ENCODE peak calls at places on chromosomes 13 and 19, in five cellular contexts. One of them, this sample, is unnamed.

GRCh38 chr19:3367572-3368440 is 1.4 kb downstream of the NFIC start:
- DNase-seq in spleen: no peak
- DNase-seq in breast epithelium: no peak
- DNase-seq in upper lobe of left lung: no peak
- DNase-seq in H1: no peak
- DNase-seq in this sample: no peak

GRCh38 chr19:6392219-6393073 is 518 bp downstream of the GTF2F1 start:
- DNase-seq in H1: no peak
- DNase-seq in spleen: no peak
- DNase-seq in breast epithelium: no peak
- DNase-seq in upper lobe of left lung: no peak
- DNase-seq in this sample: no peak

GRCh38 chr13:94030415-94031119 is 448.9 kb downstream of the DCT start:
- DNase-seq in H1: no peak
- DNase-seq in spleen: no peak
- DNase-seq in breast epithelium: no peak
- DNase-seq in upper lobe of left lung: peak
- DNase-seq in this sample: no peak

GRCh38 chr19:49017041-49017665 is at the start of gene LHB:
- DNase-seq in spleen: no peak
- DNase-seq in breast epithelium: no peak
- DNase-seq in upper lobe of left lung: peak
- DNase-seq in H1: no peak
- DNase-seq in this sample: no peak

GRCh38 chr13:112254900-112255299 is 121.3 kb upstream of the SPACA7 start:
- DNase-seq in breast epithelium: no peak
- DNase-seq in upper lobe of left lung: no peak
- DNase-seq in H1: no peak
- DNase-seq in spleen: no peak
- DNase-seq in this sample: no peak

GRCh38 chr13:100098445-100099116 is 9.7 kb downstream of the PCCA start:
- DNase-seq in breast epithelium: no peak
- DNase-seq in upper lobe of left lung: no peak
- DNase-seq in spleen: no peak
- DNase-seq in H1: no peak
- DNase-seq in this sample: no peak

GRCh38 chr13:77489566-77490337 is 45.8 kb upstream of the SCEL start:
- DNase-seq in upper lobe of left lung: no peak
- DNase-seq in H1: no peak
- DNase-seq in spleen: no peak
- DNase-seq in breast epithelium: no peak
- DNase-seq in this sample: no peak

GRCh38 chr13:52387721-52388120 is 18.3 kb downstream of the THSD1 start:
- DNase-seq in upper lobe of left lung: no peak
- DNase-seq in breast epithelium: no peak
- DNase-seq in spleen: no peak
- DNase-seq in H1: no peak
- DNase-seq in this sample: no peak

GRCh38 chr13:63124863-63125262 is 1709.2 kb upstream of the PCDH20 start:
- DNase-seq in upper lobe of left lung: no peak
- DNase-seq in H1: no peak
- DNase-seq in spleen: no peak
- DNase-seq in breast epithelium: no peak
- DNase-seq in this sample: no peak

GRCh38 chr13:98393873-98394272 is 183.0 kb downstream of the STK24 start:
- DNase-seq in breast epithelium: no peak
- DNase-seq in spleen: no peak
- DNase-seq in H1: no peak
- DNase-seq in upper lobe of left lung: no peak
- DNase-seq in this sample: no peak

GRCh38 chr19:58330458-58330857 is 3.7 kb downstream of the ZSCAN22 start:
- DNase-seq in spleen: no peak
- DNase-seq in upper lobe of left lung: no peak
- DNase-seq in breast epithelium: no peak
- DNase-seq in H1: no peak
- DNase-seq in this sample: no peak

GRCh38 chr19:46353730-46354528 is 7.0 kb downstream of the PPP5C start:
- DNase-seq in breast epithelium: no peak
- DNase-seq in H1: no peak
- DNase-seq in upper lobe of left lung: no peak
- DNase-seq in spleen: no peak
- DNase-seq in this sample: no peak

GRCh38 chr13:74869846-74870245 is 612.1 kb downstream of the TBC1D4 start:
- DNase-seq in spleen: no peak
- DNase-seq in breast epithelium: no peak
- DNase-seq in upper lobe of left lung: no peak
- DNase-seq in H1: no peak
- DNase-seq in this sample: no peak

GRCh38 chr19:13024126-13024957 is 29.1 kb downstream of the NFIX start:
- DNase-seq in H1: no peak
- DNase-seq in spleen: no peak
- DNase-seq in breast epithelium: no peak
- DNase-seq in upper lobe of left lung: peak
- DNase-seq in this sample: no peak

GRCh38 chr13:23461544-23461943 is 28.0 kb upstream of the SACS start:
- DNase-seq in spleen: no peak
- DNase-seq in upper lobe of left lung: no peak
- DNase-seq in H1: no peak
- DNase-seq in breast epithelium: no peak
- DNase-seq in this sample: no peak

GRCh38 chr13:95643814-95644598 is 500 bp downstream of the DZIP1 start:
- DNase-seq in breast epithelium: no peak
- DNase-seq in upper lobe of left lung: peak
- DNase-seq in spleen: peak
- DNase-seq in H1: no peak
- DNase-seq in this sample: peak

GRCh38 chr13:101346942-101347728 is 69.2 kb downstream of the NALCN start:
- DNase-seq in breast epithelium: no peak
- DNase-seq in upper lobe of left lung: no peak
- DNase-seq in spleen: no peak
- DNase-seq in H1: no peak
- DNase-seq in this sample: no peak

DNA sequence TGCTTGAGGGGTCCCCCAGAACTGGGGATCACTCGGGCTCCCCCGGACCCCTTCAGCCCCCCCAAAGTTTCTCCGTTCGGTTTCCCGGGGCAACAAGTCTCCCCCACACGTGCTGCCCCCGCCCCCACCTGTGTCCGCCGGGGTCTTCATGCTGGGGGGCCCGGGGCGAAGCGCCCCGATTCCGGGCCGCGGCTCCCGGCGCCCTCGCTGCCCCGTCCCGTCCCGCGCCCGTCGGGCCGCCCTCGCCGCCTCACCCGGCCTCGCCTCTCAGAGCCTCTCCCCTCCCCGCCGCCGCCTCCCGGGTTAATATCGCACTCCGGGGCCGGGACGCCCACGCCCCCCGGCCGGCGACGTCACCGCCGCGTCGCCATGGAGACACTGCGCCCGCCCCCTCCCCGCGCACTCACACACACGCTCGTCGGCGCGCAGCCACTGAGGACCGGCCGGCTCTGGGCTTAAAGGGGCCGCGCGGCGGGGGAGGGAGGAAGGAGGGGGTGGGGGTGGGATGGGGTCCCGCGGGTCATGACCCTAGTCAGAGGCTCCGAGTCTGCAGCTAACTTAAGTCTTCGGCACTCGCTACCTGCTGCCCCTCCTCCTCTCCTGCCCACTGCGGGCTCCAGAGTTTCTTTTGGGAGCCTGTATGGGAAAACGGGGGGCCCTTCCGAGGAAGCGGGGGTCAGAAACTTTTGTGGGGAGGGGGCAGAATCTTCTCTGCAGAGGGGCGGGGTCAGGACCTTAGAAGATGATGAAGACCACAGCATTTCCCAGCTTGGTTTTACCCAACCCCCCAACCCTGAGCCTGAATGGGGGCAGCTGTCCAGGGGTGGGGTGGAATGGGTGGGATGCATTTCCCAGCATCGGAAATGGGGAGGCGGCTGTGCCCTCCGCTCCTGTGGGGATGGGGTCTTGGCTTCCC is at the start of gene ERF:
- DNase-seq in spleen: peak
- DNase-seq in breast epithelium: peak
- DNase-seq in H1: no peak
- DNase-seq in upper lobe of left lung: peak
- DNase-seq in this sample: peak
- TF ChIP-seq POLR2AphosphoS5 in spleen: peak
- TF ChIP-seq POLR2AphosphoS5 in breast epithelium: peak
- TF ChIP-seq POLR2AphosphoS5 in H1: peak
- TF ChIP-seq POLR2AphosphoS5 in upper lobe of left lung: peak
- TF ChIP-seq POLR2AphosphoS5 in this sample: peak

GRCh38 chr19:1267441-1268391 is 1.4 kb upstream of the CIRBP start:
- DNase-seq in breast epithelium: no peak
- DNase-seq in upper lobe of left lung: peak
- DNase-seq in spleen: peak
- DNase-seq in H1: no peak
- DNase-seq in this sample: peak
- H3K27ac ChIP-seq in breast epithelium: peak
- H3K27ac ChIP-seq in upper lobe of left lung: peak
- H3K27ac ChIP-seq in spleen: peak
- H3K27ac ChIP-seq in H1: no peak
- H3K27ac ChIP-seq in this sample: peak

DNA sequence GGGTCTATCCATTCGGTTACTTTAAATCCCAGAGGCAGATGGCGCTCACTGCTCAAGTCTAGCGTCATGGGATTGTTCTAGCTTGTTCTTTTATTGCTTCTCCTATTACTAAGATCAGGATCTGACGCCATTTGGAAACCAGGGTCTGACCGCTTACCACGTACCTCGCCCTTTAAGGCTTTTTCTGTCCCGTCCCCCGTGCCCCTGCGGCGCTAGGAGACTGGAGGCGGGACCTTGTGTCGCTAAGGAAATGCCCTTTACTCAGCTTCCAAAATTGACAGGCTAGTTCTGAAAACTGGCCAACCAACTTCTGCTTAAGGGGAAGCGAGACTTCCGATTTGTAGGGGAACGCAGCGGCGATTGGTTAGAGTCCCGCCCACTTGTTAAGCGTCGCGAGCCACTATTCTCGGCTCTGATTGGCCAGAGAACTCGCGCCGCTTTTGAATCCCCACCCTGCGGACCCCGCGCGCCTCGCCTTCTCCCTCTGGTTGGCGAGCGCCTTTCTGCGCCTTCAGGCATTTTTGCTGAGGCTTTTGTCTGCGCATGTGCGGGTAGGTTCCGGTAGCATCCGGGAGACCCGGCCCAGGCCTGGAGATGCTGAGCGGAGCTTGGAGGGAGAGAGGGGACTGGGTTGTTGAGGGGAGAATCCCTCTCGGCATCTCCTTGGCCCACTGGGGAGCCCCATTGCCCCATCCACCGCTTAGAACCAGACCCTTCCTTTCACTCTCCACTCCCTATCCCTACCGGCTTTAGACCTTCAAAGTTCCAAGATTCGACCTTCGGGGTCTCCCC is 3.9 kb upstream of the C19orf84 start:
- DNase-seq in upper lobe of left lung: peak
- DNase-seq in breast epithelium: peak
- DNase-seq in H1: peak
- DNase-seq in spleen: peak
- DNase-seq in this sample: peak
- TF ChIP-seq POLR2AphosphoS5 in upper lobe of left lung: peak
- TF ChIP-seq POLR2AphosphoS5 in breast epithelium: peak
- TF ChIP-seq POLR2AphosphoS5 in H1: peak
- TF ChIP-seq POLR2AphosphoS5 in spleen: peak
- TF ChIP-seq POLR2AphosphoS5 in this sample: peak

DNA sequence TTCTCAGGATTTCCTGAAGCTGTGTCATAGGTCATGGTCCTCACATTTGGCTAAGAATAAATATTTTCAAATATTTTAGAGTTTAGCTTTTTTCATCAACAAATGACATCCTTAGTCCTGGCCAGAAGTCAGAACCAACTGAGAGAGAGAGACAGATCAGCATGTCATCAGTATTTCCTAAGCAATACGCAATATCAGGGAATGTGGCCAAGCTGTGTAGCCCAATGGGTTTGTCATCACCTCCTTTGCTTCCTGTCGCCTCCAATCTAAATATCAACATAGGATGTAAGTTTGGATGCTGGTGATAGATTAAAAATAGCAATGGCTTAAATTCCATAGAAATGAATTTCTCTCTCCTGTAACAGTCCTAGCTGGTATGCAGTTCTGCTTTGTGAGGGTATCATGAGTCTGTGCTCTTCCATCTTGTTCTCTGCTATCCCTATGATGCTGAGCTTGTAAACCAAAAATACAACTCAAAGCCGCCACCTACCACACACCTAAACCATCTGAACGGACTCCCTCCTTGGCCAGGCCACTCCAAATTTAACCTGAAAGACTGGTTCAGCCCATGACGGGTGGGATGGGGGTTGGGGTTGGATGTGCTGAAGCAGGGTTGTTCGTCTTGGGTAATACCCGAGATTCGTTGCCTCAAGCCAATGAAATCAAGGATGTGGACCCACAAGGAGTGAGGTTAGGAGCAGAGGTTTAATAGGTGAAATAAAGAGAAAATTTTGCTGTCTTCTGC is 10.0 kb upstream of the IGSF23 start:
- DNase-seq in H1: no peak
- DNase-seq in spleen: no peak
- DNase-seq in upper lobe of left lung: no peak
- DNase-seq in breast epithelium: no peak
- DNase-seq in this sample: no peak
- H3K27ac ChIP-seq in H1: no peak
- H3K27ac ChIP-seq in spleen: no peak
- H3K27ac ChIP-seq in upper lobe of left lung: peak
- H3K27ac ChIP-seq in breast epithelium: no peak
- H3K27ac ChIP-seq in this sample: no peak

DNA sequence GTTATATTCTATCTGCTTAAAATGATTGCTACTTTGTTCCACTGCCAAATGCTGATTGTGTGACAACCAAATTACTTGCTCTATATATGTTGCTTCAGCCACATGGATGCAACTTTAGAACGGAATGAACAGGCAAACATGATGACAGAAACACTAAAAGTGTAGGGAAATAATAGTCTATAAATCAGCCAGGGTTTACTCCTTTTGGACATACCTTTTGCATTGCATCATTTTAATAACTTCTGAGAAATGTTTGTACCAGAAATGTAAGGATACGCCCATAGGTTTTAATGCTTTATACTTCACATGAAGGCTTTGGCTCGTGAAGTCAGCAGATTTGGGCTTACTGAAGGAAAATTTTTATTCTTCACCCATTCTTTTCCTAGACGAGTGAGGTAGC is 141.0 kb downstream of the POSTN start:
- DNase-seq in upper lobe of left lung: no peak
- DNase-seq in spleen: no peak
- DNase-seq in H1: no peak
- DNase-seq in breast epithelium: no peak
- DNase-seq in this sample: no peak
- TF ChIP-seq POLR2AphosphoS5 in upper lobe of left lung: no peak
- TF ChIP-seq POLR2AphosphoS5 in spleen: no peak
- TF ChIP-seq POLR2AphosphoS5 in H1: no peak
- TF ChIP-seq POLR2AphosphoS5 in breast epithelium: no peak
- TF ChIP-seq POLR2AphosphoS5 in this sample: no peak

GRCh38 chr13:79530270-79530669 is 49.3 kb downstream of the NDFIP2 start:
- DNase-seq in spleen: no peak
- DNase-seq in upper lobe of left lung: no peak
- DNase-seq in H1: no peak
- DNase-seq in breast epithelium: no peak
- DNase-seq in this sample: no peak
- H3K27ac ChIP-seq in spleen: no peak
- H3K27ac ChIP-seq in upper lobe of left lung: no peak
- H3K27ac ChIP-seq in H1: no peak
- H3K27ac ChIP-seq in breast epithelium: no peak
- H3K27ac ChIP-seq in this sample: no peak

This sample was measured in suprapubic skin.